ENCODE peak calls at places on chromosomes 3 and 15, in four cellular contexts. Z is heart left ventricle, Y is IMR-90, T is HCT116. S is an unnamed sample.

GRCh38 chr15:75823860-75824613 is 19.2 kb upstream of the UBE2Q2 start:
- DNase-seq in Z (no peak), Y (no peak), T (no peak), S (no peak)

GRCh38 chr3:73419179-73419803 is 205.4 kb downstream of the PDZRN3 start:
- DNase-seq in Z (no peak), T (no peak), Y (peak), S (no peak)

GRCh38 chr3:133058243-133058642 is 20.1 kb downstream of the TMEM108 start:
- DNase-seq in Y (no peak), T (no peak), Z (no peak), S (no peak)

GRCh38 chr15:68821898-68822380 is 1.2 kb upstream of the ANP32A start:
- DNase-seq in Z (no peak), T (no peak), Y (no peak), S (no peak)

GRCh38 chr3:126646662-126647061 is 8.3 kb downstream of the TXNRD3 start:
- DNase-seq in Z (no peak), T (no peak), Y (peak), S (no peak)

GRCh38 chr3:185822221-185822956 is 2.5 kb downstream of the IGF2BP2 start:
- DNase-seq in Z (no peak), Y (peak), T (no peak), S (peak)

GRCh38 chr15:48647963-48648362 is 2.5 kb upstream of the FBN1 start:
- DNase-seq in T (no peak), Y (peak), Z (no peak), S (peak)

GRCh38 chr15:45274636-45275035 is 22.6 kb downstream of the SLC28A2 start:
- DNase-seq in Z (no peak), T (no peak), Y (no peak), S (no peak)

GRCh38 chr3:11530153-11530721 is 113.5 kb downstream of the VGLL4 start:
- DNase-seq in Y (peak), T (no peak), Z (peak), S (no peak)

GRCh38 chr3:197599089-197599765 is 43.5 kb upstream of the BDH1 start:
- DNase-seq in T (peak), Y (peak), Z (peak), S (no peak)

GRCh38 chr3:197468866-197469382 is 86.8 kb downstream of the BDH1 start:
- DNase-seq in T (no peak), Z (no peak), Y (peak), S (no peak)

DNA sequence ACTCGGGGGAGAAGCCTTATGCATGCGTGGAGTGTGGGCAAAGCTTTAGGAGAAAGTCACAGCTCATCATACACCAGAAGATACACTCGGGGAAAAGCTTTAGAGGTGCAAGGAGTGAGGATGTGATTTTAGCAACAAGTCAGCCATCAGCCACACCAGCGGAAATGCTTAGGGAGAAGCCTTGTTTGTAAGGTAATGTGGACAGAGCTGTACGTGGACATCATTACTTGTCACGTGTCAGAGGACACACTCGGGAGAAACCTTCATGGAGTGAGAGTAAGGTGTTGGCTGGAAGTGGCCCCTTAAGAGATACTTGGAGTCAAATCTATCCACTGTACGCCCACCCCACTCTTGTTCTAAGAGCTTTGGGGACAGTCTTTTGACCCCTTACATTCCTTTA is 28.7 kb downstream of the ZNF589 start:
- DNase-seq in Z (no peak), Y (no peak), T (no peak), S (no peak)
- TF ChIP-seq POLR2A in Z (no peak), Y (no peak), T (no peak), S (no peak)

DNA sequence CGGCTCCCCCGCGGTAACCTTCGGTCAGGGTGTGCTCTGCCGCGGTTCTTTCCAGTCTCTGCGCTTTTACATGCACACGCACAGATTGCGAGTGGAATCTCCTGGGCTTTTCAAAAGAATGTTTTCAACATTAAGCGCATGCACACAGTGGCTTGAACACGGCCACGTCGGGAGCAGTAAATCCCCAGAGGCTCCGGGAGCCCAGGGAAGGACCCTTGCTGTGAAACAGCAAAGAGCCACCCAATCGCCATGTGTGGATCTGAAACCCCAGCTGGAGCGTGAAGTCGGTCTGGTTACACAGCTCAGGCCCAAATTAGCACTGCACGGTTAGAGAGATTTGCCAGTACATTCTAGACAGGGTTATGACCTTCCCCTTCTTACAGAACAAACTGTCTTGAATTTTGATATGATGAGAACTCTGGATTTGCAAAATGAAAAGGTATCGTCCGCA is 869 bp upstream of the RGMA start:
- DNase-seq in Y (no peak), T (no peak), Z (peak), S (no peak)
- TF ChIP-seq POLR2A in Y (no peak), T (no peak), Z (no peak), S (no peak)

GRCh38 chr3:81152156-81152555 is 609.3 kb downstream of the GBE1 start:
- DNase-seq in T (no peak), Y (no peak), Z (no peak), S (no peak)
- TF ChIP-seq POLR2A in T (no peak), Y (no peak), Z (no peak), S (no peak)

GRCh38 chr15:65088643-65089021 is 12.1 kb downstream of the KBTBD13 start:
- DNase-seq in Z (no peak), Y (no peak), T (no peak), S (no peak)
- TF ChIP-seq POLR2A in Z (no peak), Y (no peak), T (no peak), S (no peak)

GRCh38 chr3:184568918-184569829 is 7.6 kb downstream of the EPHB3 start:
- DNase-seq in Z (peak), T (no peak), Y (peak), S (no peak)
- TF ChIP-seq POLR2A in Z (no peak), T (no peak), Y (no peak), S (no peak)

DNA sequence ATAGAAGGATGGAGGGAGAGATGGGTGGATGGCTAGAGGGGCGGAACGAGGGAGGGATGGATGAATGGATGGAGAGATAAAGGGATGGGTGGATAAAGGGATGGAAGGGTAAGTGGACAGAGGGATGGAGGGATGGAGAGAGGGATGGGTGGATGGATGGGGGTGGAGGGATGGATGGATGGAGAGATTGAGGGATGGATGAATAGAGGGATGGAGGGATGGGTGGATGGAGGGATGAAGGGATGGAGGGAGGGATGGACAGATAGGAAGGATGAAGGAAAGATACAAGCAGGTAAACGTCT is 313.3 kb downstream of the UACA start:
- DNase-seq in Y (no peak), T (no peak), Z (no peak), S (no peak)
- TF ChIP-seq POLR2A in Y (no peak), T (no peak), Z (no peak), S (no peak)

GRCh38 chr3:87317779-87318178 is 41.4 kb upstream of the POU1F1 start:
- DNase-seq in Y (no peak), T (no peak), Z (no peak), S (no peak)
- TF ChIP-seq POLR2A in Y (no peak), T (no peak), Z (no peak), S (no peak)

S was measured in erythroblast.